ENCODE peak calls at places on chromosomes 13 and 19, in seven cellular contexts. X, G, C, D, H, T and K are unnamed samples.

GRCh38 chr19:32682317-32682716 is 6.7 kb downstream of the RGS9BP start:
- DNase-seq in T (no peak), X (no peak), D (no peak), H (no peak), C (no peak), G (no peak), K (no peak)

GRCh38 chr19:30631035-30631375 is 258.8 kb downstream of the ZNF536 start:
- DNase-seq in T (no peak), D (no peak), H (no peak), G (no peak), X (no peak), C (no peak), K (no peak)

GRCh38 chr19:36420961-36421748 is 2.7 kb upstream of the ZFP82 start:
- DNase-seq in X (peak), G (peak), C (no peak), H (peak), T (no peak), D (peak), K (no peak)

GRCh38 chr19:41528106-41528505 is 47.9 kb upstream of the CEACAM21 start:
- DNase-seq in G (no peak), C (no peak), D (no peak), T (no peak), X (no peak), H (no peak), K (no peak)

GRCh38 chr13:40023608-40024577 is 368.4 kb downstream of the COG6 start:
- DNase-seq in T (no peak), X (no peak), D (no peak), G (no peak), H (no peak), C (no peak), K (no peak)

GRCh38 chr19:43634877-43635560 is 4.6 kb downstream of the CADM4 start:
- DNase-seq in T (no peak), X (no peak), H (no peak), G (no peak), C (no peak), D (no peak), K (no peak)

GRCh38 chr19:41302624-41303351 is 7.2 kb upstream of the CCDC97 start:
- DNase-seq in C (peak), T (no peak), G (no peak), H (no peak), D (no peak), X (no peak), K (no peak)

GRCh38 chr19:53520547-53521372 is 17.2 kb upstream of the ZNF331 start:
- DNase-seq in X (peak), T (peak), G (peak), H (peak), C (peak), D (peak), K (peak)

DNA sequence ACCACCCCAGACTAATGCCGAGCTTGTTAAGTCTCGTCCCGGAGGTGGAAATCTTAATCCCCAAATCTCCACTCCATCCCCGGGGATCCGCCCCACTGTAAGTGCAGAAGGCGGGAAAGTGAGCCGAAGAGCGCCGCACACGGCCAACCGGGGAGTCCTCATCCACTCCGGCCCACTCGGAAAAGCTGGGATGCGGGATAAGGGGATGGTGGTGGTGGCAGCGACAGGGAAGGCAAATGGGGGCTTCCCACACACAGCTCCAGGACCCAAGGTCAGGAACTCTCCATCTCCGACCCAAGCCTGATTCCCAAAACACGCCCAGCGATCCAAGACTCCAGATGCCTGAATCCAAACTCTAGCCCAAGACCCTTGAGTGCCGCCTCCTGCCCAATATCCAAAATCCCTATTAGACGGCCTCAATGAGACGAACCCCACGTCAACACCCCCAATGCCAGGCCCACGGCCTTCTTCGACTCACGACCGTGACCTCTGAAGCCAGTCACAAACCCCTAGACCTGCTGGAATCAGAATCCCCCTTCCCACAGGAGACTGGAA is 481 bp downstream of the FBL start:
- DNase-seq in C (no peak), X (no peak), G (peak), T (no peak), D (no peak), H (no peak), K (peak)
- TF ChIP-seq POLR2A in C (no peak), X (no peak), G (no peak), T (no peak), D (no peak), H (no peak), K (no peak)

DNA sequence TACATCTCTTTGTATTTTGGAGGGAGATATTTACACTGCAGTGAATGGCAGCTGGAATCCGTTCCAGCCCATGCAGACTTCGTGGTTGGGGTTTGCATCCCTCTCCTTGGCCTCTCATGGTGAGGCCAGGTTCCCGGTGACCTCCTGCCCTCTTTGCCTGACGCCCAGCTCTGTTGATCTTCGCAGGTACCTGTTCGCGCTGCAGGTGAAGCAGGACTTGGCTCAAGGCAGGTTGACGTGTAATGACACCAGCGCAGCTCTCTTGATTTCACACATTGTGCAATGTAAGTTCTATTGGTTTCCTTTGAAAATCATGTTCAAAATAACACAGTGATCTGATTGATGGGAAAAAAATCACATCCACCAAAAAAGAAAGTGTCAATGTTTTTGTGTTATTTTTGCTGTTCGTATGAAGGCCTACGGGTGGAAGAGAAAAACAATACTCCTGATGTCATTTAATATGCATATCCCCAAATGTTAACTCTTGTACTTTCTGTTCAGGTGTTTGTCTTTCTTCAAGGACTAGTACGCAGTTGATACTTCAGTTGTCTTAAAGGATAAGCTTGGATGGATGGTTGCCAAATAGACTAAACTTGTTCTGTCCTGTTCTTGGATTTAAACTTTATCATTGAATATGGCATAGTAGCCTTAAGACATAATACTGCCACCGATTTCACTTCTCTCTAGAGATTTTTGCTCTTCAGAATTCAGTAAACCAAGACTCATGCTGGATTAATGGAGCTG is 199.1 kb downstream of the STK24 start:
- DNase-seq in C (no peak), D (no peak), X (no peak), H (no peak), T (no peak), G (no peak), K (no peak)
- TF ChIP-seq POLR2A in C (no peak), D (no peak), X (no peak), H (no peak), T (no peak), G (no peak), K (no peak)

DNA sequence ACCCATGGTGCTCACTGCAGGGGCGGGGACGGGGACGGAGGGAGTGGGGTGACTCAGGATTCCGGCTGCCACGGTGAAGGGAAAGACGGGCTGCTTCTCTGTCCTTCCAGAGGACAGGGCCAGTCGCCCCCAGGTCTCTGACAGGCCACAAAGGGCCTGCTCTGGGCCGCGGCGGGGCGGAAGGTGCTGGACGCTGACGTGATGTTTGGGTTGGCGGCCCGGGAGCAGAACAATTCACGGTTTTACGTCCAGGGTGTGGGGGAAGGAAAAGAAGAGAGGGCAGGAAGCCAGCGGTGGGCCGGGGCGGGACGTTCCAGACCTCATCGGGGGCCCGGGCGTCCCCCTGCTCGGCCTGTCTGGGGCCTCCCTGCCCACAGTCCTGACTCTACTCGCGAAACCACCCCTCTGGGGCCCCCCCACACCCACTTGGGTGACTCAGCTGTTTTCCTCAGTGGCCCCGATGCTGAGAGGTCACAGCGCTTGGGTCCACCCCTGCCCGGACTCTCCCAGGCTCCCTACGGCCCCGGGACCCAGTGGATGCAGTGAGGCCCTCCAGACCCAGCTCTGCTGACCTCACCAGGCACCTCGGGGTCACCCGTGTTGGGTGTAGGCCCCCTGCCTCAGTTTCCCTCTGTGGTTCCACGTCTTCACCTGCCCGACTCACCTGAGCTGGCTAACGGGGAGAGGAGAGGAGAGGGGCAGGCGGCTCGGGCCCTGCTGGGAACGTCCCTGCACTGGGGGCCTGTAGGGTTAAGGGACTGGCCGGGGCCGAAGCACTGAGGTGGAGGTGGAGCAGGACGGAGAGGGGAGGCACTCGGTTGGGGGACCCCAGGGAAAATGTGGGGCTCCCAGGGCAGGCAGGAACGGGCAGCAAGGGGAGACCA is 29.2 kb downstream of the PIP5K1C start:
- DNase-seq in G (peak), X (no peak), T (peak), D (peak), C (peak), H (peak), K (no peak)
- TF ChIP-seq POLR2A in G (peak), X (no peak), T (no peak), D (peak), C (no peak), H (peak), K (no peak)

GRCh38 chr13:24921881-24922280 is 157.9 kb downstream of the RNF17 start:
- DNase-seq in C (no peak), G (no peak), T (no peak), D (no peak), H (no peak), X (no peak), K (no peak)

GRCh38 chr13:24921003-24921402 is 157.0 kb downstream of the RNF17 start:
- DNase-seq in H (no peak), T (no peak), X (no peak), D (no peak), G (peak), C (no peak), K (no peak)

GRCh38 chr13:24925318-24926231 is 161.6 kb downstream of the RNF17 start:
- DNase-seq in G (no peak), X (no peak), T (no peak), C (no peak), H (no peak), D (no peak), K (no peak)

GRCh38 chr13:24923305-24923640 is 159.3 kb downstream of the RNF17 start:
- DNase-seq in D (no peak), G (peak), H (no peak), C (no peak), X (no peak), T (no peak), K (peak)

DNA sequence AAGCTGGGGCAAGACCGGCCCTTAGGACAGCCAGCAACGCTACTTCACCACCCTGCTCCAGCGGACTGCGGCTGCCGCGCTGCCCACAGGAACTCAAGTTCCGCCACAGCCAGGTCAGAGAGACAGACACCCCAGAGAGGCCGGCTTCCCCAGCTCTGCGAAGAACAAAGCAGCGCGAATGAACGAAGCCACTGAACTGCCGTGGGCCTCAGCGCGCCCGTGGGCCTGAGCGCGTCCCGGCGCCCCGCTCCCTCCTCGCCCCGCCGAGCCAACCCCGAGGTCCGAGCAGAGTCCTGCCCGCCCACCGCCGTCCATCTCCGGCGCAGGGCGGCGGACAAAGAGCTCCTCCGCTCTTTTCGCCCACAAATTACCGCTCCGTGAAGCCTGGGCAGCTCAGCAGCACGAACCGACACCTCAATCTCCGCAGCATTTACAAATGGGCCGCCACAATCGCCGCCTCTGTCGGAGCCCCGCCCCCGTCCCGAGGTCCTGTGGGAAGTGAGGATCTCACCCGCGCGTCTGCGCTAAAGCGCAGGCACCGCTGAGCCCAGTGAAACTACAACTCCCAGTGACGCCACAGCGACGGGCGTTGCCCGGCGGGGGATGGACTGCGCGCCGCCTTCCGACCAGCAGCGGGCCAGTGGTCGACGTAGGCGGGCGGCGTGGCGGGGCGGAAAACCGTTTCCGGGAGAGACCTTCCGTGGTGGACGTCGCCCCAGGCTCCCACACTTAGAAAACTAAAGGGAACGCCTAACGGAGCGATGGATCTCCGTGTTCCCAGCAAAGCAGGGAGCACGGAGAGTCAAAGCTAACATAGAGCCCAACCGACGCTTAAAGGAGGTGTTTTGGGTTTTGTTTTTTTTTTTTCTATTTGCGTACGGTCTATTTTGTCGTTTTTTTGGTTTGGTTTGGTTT is 158.7 kb downstream of the RNF17 start:
- DNase-seq in T (peak), C (peak), X (peak), D (peak), G (peak), H (peak), K (peak)
- TF ChIP-seq POLR2A in T (peak), C (peak), X (no peak), D (peak), G (peak), H (peak), K (peak)

DNA sequence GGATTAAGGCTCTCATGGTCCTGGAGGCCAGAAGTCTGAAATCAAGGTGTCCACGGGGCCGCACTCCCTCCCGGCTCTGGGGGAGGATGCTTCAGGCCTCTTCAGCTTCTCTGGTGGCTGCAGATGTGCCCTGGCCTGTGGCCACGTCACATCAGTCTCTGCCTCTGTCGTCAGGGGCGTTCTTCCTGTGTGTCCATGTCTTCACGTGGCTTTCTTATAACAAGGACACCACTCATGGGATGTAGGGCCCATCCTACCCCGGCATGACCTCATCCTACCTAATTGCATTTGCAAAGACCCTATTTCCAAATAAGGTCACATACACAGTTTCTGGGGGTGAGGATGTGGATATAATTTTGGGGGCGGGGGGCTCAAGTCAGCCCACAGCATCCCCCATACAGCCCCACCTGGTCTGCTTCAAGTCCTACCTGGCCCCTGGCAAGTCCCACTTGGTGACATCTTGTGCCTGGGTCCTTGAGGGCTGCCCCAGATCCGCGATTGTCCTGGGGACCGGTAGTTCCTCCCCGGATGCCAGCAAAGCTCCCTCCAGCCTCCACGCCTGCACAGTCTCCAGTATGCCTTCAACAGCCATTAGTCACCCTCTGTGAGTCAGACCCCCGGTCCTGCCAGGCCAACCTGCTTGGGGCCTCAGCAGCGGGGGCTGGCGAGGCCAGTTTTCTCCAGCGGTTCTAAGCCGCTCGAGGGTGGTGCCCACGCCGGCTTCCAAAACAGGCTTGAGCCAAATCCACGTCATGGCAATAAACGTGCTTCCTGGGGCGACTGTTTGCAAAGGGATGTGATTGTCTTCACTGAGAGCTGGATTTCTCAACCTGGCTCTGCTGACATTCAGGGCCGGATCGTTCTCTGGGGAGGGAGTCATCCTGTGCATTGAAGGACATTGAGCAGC is 32.2 kb downstream of the MYO9B start:
- DNase-seq in X (peak), H (peak), D (peak), T (peak), G (no peak), C (peak), K (peak)
- TF ChIP-seq POLR2A in X (no peak), H (no peak), D (no peak), T (no peak), G (no peak), C (no peak), K (no peak)

DNA sequence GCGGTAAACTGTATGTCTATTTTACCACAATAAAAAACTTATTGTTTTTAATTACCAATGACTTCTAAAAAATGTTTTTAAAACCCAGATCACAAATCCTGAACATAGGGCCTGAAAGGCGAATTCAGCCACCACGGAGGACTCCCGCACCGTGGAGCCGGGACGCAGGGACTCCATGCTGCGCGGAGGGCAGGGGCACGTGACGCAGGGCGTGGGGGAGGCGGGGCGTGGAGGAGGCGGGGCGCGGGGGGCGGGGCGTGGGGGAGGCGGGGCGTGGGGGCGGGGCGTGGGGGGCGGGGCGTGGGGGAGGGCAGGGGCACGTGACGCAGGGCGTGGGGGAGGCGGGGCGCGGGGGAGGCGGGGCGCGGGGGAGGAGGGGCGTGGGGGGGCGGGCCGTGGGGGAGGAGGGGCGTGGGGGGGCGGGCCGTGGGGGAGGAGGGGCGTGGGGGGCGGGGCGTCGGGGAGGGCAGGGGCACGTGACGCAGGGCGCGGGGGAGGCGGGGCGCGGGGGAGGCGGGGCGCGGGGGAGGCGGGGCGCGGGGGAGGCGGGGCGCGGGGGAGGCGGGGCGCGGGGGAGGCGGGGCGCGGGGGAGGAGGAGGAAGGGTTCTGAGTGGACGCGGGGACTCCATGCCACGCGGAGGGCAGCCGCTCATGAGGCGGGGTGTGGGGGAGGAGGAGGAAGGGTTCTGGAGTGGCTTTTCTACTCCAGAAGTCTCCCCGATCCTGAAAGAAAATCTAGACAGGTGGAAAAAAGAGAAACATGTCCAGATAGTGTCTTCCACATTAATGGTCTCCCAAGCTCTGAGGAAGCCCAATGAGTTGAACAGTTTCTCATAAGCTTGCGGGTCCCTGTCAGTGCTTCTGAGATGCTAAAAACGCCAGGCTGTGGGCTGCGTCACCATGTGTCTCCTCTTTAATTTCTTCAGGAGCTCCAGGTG is 4.4 kb upstream of the PROZ start:
- DNase-seq in D (peak), C (peak), G (peak), X (peak), T (peak), H (peak), K (peak)
- TF ChIP-seq POLR2A in D (peak), C (peak), G (peak), X (peak), T (peak), H (peak), K (peak)

GRCh38 chr19:5612891-5613290 is 9.7 kb downstream of the SAFB2 start:
- DNase-seq in D (no peak), H (no peak), T (peak), G (no peak), X (no peak), C (no peak), K (no peak)

GRCh38 chr19:5613466-5613865 is 9.1 kb downstream of the SAFB2 start:
- DNase-seq in C (no peak), H (no peak), G (no peak), X (no peak), T (peak), D (no peak), K (no peak)

GRCh38 chr19:5607318-5608270 is 15.0 kb downstream of the SAFB2 start:
- DNase-seq in G (no peak), H (no peak), T (no peak), D (no peak), C (no peak), X (no peak), K (no peak)

GRCh38 chr19:5608271-5608666 is 14.3 kb downstream of the SAFB2 start:
- DNase-seq in X (no peak), D (no peak), C (no peak), G (no peak), T (no peak), H (no peak), K (no peak)

DNA sequence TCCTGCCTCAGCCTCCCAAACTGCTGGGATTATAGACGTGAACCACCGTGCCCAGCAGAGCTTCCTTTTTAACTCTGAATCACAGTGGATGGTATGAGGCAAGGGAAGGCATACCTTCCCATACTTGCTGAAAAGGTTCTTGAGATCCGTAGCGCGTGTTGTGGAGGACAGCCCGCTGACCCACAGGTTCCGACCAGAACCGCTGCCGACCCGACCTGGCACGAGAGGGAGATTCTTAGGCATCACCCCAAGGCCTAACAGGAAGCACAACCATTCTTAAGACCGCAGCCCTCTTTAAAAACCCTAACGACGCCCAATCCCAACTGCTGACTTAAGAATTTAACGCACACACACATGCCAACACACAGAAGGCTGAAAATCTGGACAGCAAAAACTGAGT is 12.7 kb downstream of the SAFB2 start:
- DNase-seq in C (no peak), D (no peak), T (no peak), H (no peak), X (no peak), G (no peak), K (no peak)
- TF ChIP-seq POLR2A in C (no peak), D (no peak), T (no peak), H (no peak), X (no peak), G (no peak), K (no peak)